ENCODE peak calls at places on chromosomes 5 and 9, in seven cellular contexts. W, L, B, X, O, G and E are unnamed samples.

GRCh38 chr5:174589599-174589998 is 134.8 kb upstream of the MSX2 start:
- DNase-seq in W (peak; percentile 21), L (no peak), B (no peak), X (no peak), O (no peak), G (no peak), E (no peak)

GRCh38 chr5:112737088-112737471 is 605 bp upstream of the APC start:
- DNase-seq in W (no peak), L (no peak), B (no peak), X (no peak), O (no peak), G (no peak), E (no peak)

GRCh38 chr5:59209758-59210359 is 627.0 kb downstream of the RAB3C start:
- DNase-seq in W (no peak), L (no peak), B (no peak), X (no peak), O (no peak), G (no peak), E (no peak)

GRCh38 chr9:23803216-23803615 is 22.8 kb downstream of the ELAVL2 start:
- DNase-seq in W (no peak), L (no peak), B (no peak), X (no peak), O (no peak), G (no peak), E (no peak)

GRCh38 chr9:32954642-32955041 is 46.8 kb downstream of the APTX start:
- DNase-seq in W (peak; percentile 27), L (no peak), B (no peak), X (no peak), O (peak; percentile 45), G (no peak), E (no peak)

GRCh38 chr5:172891716-172892421 is 57.8 kb downstream of the ERGIC1 start:
- DNase-seq in W (no peak), L (peak; percentile 72), B (peak; percentile 82), X (no peak), O (peak; percentile 84), G (peak; percentile 91), E (no peak)

GRCh38 chr9:99822596-99823391 is 1.1 kb downstream of the NR4A3 start:
- DNase-seq in W (peak; percentile 9), L (peak; percentile 34), B (peak; percentile 51), X (peak; percentile 63), O (peak; percentile 38), G (peak; percentile 75), E (peak; percentile 47)

GRCh38 chr5:138954257-138955012 is 79.3 kb upstream of the LRRTM2 start:
- DNase-seq in W (no peak), L (no peak), B (no peak), X (no peak), O (no peak), G (peak; percentile 46), E (no peak)

GRCh38 chr9:133553123-133553522 is 18.6 kb downstream of the ADAMTSL2 start:
- DNase-seq in W (no peak), L (no peak), B (no peak), X (no peak), O (no peak), G (no peak), E (no peak)

GRCh38 chr5:155260798-155261197 is 247.2 kb downstream of the KIF4B start:
- DNase-seq in W (peak; percentile 16), L (no peak), B (no peak), X (peak; percentile 58), O (peak; percentile 5), G (no peak), E (no peak)

GRCh38 chr5:96279796-96280542 is 153.1 kb downstream of the PCSK1 start:
- DNase-seq in W (peak; percentile 62), L (no peak), B (no peak), X (no peak), O (no peak), G (no peak), E (no peak)

GRCh38 chr9:88174324-88174723 is 36.0 kb upstream of the SPATA31C2 start:
- DNase-seq in W (no peak), L (no peak), B (no peak), X (no peak), O (no peak), G (no peak), E (no peak)

GRCh38 chr5:121693864-121694263 is 157.8 kb upstream of the FTMT start:
- DNase-seq in W (no peak), L (no peak), B (no peak), X (no peak), O (no peak), G (no peak), E (no peak)

GRCh38 chr9:27426717-27427645 is 97.1 kb upstream of the IFNK start:
- DNase-seq in W (no peak), L (no peak), B (no peak), X (peak; percentile 50), O (no peak), G (no peak), E (no peak)

GRCh38 chr5:77486344-77486962 is 5.7 kb downstream of the WDR41 start:
- DNase-seq in W (no peak), L (no peak), B (no peak), X (no peak), O (peak; percentile 50), G (no peak), E (no peak)

GRCh38 chr9:127755558-127756060 is 20.5 kb upstream of the TOR2A start:
- DNase-seq in W (no peak), L (no peak), B (no peak), X (no peak), O (no peak), G (no peak), E (no peak)

GRCh38 chr9:120107138-120107537 is 472.8 kb downstream of the CDK5RAP2 start:
- DNase-seq in W (no peak), L (no peak), B (no peak), X (peak; percentile 19), O (no peak), G (no peak), E (no peak)
- H3K4me3 ChIP-seq in W (no peak overlapping the region), L (no peak overlapping the region), B (no peak overlapping the region), X (no peak overlapping the region), O (no peak overlapping the region), G (no peak overlapping the region), E (no peak overlapping the region)

GRCh38 chr9:131609116-131609830 is 64.0 kb downstream of the PRRT1B start:
- DNase-seq in W (no peak), L (peak; percentile 51), B (no peak), X (no peak), O (peak; percentile 51), G (peak; percentile 89), E (no peak)
- H3K4me1 ChIP-seq in W (peaks cover 53% of the 10 kb centered on the region), L (peaks cover 47% of the 10 kb centered on the region), B (peaks cover 30% of the 10 kb centered on the region), X (peaks cover 33% of the 10 kb centered on the region), O (peaks cover 43% of the 10 kb centered on the region), G (peaks cover 42% of the 10 kb centered on the region), E (peaks cover 6% of the 10 kb centered on the region)

GRCh38 chr5:123455640-123456039 is 32.4 kb upstream of the CEP120 start:
- DNase-seq in W (no peak), L (no peak), B (no peak), X (no peak), O (no peak), G (no peak), E (no peak)
- TF ChIP-seq CTCF in W (no peak), L (no peak), B (no peak), X (no peak), O (no peak), G (no peak), E (no peak)

DNA sequence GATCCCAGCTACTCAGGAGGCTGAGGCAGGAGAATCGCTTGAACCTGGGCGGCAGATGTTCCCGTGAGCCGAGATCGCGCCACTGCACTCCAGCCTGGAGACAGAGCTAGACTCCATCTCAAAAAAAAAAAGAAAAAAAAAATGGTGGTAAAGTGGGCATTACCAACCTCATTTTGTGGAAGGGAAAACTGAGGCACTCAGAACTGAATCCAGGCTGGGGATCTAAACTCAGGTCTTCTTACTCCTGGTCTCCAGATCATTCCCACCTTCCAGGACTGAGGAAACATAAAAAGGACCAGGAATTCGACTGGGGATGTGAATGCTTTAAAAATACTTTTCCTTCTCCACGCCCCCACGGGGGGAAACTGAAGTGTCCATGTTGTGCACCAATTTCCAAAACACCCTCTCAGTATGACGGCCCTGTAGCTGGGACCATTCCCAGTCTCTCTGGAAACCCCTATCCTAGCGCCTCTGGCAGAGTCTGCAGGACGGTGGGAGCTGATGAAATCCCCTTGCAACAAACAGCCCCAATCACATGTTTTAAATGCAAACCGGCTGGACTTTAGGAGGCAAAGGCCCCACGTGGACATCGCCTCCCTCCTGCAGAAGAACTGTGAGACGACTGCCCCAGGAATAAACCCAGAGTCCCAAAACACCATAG is 8.9 kb upstream of the AKNA start:
- DNase-seq in W (peak; percentile 38), L (peak; percentile 50), B (no peak), X (no peak), O (no peak), G (peak; percentile 87), E (no peak)
- H3K4me3 ChIP-seq in W (peak overlapping the region; percentile 12), L (no peak overlapping the region), B (peak overlapping the region; percentile 85), X (no peak overlapping the region), O (no peak overlapping the region), G (no peak overlapping the region), E (no peak overlapping the region)

GRCh38 chr5:400282-401215 is 42.4 kb upstream of the EXOC3 start:
- DNase-seq in W (no peak), L (no peak), B (no peak), X (no peak), O (peak; percentile 1), G (peak; percentile 61), E (no peak)
- H3K4me1 ChIP-seq in W (peaks cover 12% of the 10 kb centered on the region), L (peaks cover 4% of the 10 kb centered on the region), B (peaks cover 31% of the 10 kb centered on the region), X (peaks cover 11% of the 10 kb centered on the region), O (peaks cover 14% of the 10 kb centered on the region), G (peaks cover 15% of the 10 kb centered on the region), E (no peaks in the 10 kb centered on the region)

GRCh38 chr5:40654377-40655006 is 25.2 kb upstream of the PTGER4 start:
- DNase-seq in W (no peak), L (no peak), B (no peak), X (no peak), O (no peak), G (no peak), E (no peak)

GRCh38 chr5:40655138-40655537 is 24.6 kb upstream of the PTGER4 start:
- DNase-seq in W (no peak), L (no peak), B (no peak), X (no peak), O (no peak), G (no peak), E (no peak)

GRCh38 chr5:40649493-40650030 is 30.2 kb upstream of the PTGER4 start:
- DNase-seq in W (no peak), L (no peak), B (no peak), X (no peak), O (no peak), G (no peak), E (no peak)

GRCh38 chr5:40653221-40654022 is 26.3 kb upstream of the PTGER4 start:
- DNase-seq in W (no peak), L (no peak), B (no peak), X (no peak), O (no peak), G (no peak), E (peak; percentile 18)

GRCh38 chr5:40652441-40653220 is 27.1 kb upstream of the PTGER4 start:
- DNase-seq in W (no peak), L (no peak), B (no peak), X (no peak), O (no peak), G (no peak), E (peak; percentile 43)
- TF ChIP-seq CTCF in W (no peak), L (no peak), B (no peak), X (no peak), O (no peak), G (no peak), E (no peak)